ENCODE peak calls at places on chromosomes 2 and 18, in six cellular contexts. S, U, D, Q, W and X are unnamed samples.

GRCh38 chr18:68462148-68462547 is 252.8 kb downstream of the TMX3 start:
- DNase-seq in S (no peak), U (no peak), D (no peak), Q (no peak), W (no peak), X (no peak)

GRCh38 chr18:8162797-8163196 is 446.4 kb upstream of the RAB12 start:
- DNase-seq in S (no peak), U (no peak), D (peak; percentile 15), Q (no peak), W (no peak), X (no peak)

GRCh38 chr2:219344756-219345458 is 12.4 kb upstream of the RESP18 start:
- DNase-seq in S (no peak), U (peak; percentile 23), D (peak; percentile 15), Q (no peak), W (no peak), X (no peak)

GRCh38 chr2:14634885-14635871 is 2.7 kb downstream of the LRATD1 start:
- DNase-seq in S (peak; percentile 95), U (peak; percentile 76), D (peak; percentile 67), Q (peak; percentile 74), W (no peak), X (peak; percentile 90)

GRCh38 chr2:135063210-135063609 is 11.1 kb downstream of the RAB3GAP1 start:
- DNase-seq in S (no peak), U (no peak), D (no peak), Q (no peak), W (no peak), X (no peak)

GRCh38 chr2:237148624-237149023 is 62.9 kb downstream of the COPS8 start:
- DNase-seq in S (no peak), U (no peak), D (no peak), Q (no peak), W (no peak), X (no peak)

GRCh38 chr2:126658910-126659613 is 3.1 kb downstream of the GYPC start:
- DNase-seq in S (no peak), U (no peak), D (no peak), Q (peak; percentile 55), W (no peak), X (no peak)

GRCh38 chr2:42110287-42110973 is 58.7 kb upstream of the EML4 start:
- DNase-seq in S (no peak), U (no peak), D (no peak), Q (peak; percentile 74), W (no peak), X (no peak)

GRCh38 chr2:167551411-167551810 is 663.1 kb downstream of the XIRP2 start:
- DNase-seq in S (no peak), U (no peak), D (no peak), Q (no peak), W (no peak), X (no peak)

GRCh38 chr2:168320267-168320666 is 72.9 kb upstream of the STK39 start:
- DNase-seq in S (no peak), U (no peak), D (no peak), Q (no peak), W (no peak), X (no peak)

GRCh38 chr2:208077286-208077685 is 47.0 kb downstream of the CRYGD start:
- DNase-seq in S (no peak), U (no peak), D (no peak), Q (no peak), W (no peak), X (no peak)

GRCh38 chr2:12032975-12033374 is 286.5 kb downstream of the LPIN1 start:
- DNase-seq in S (no peak), U (no peak), D (no peak), Q (peak; percentile 18), W (no peak), X (no peak)

GRCh38 chr18:44747157-44747556 is 66.5 kb downstream of the SETBP1 start:
- DNase-seq in S (no peak), U (no peak), D (no peak), Q (no peak), W (no peak), X (no peak)